ENCODE peak calls at places on chromosomes 2 and 18, in four cellular contexts. One of them, this sample, is unnamed.

GRCh38 chr2:135411646-135412045 is 119.4 kb downstream of the ZRANB3 start:
- DNase-seq in AG09319: no peak
- DNase-seq in GM03348: no peak
- DNase-seq in mucosa of gallbladder: no peak
- DNase-seq in this sample: no peak

GRCh38 chr2:193349642-193350041 is 1154.9 kb upstream of the TMEFF2 start:
- DNase-seq in AG09319: no peak
- DNase-seq in GM03348: no peak
- DNase-seq in mucosa of gallbladder: no peak
- DNase-seq in this sample: no peak

GRCh38 chr18:36412778-36413177 is 115.3 kb downstream of the FHOD3 start:
- DNase-seq in AG09319: no peak
- DNase-seq in GM03348: no peak
- DNase-seq in mucosa of gallbladder: no peak
- DNase-seq in this sample: no peak

GRCh38 chr2:124315221-124315880 is 290.3 kb downstream of the CNTNAP5 start:
- DNase-seq in AG09319: no peak
- DNase-seq in GM03348: no peak
- DNase-seq in mucosa of gallbladder: no peak
- DNase-seq in this sample: no peak

GRCh38 chr18:42112657-42113420 is 157.8 kb downstream of the PIK3C3 start:
- DNase-seq in AG09319: no peak
- DNase-seq in GM03348: no peak
- DNase-seq in mucosa of gallbladder: no peak
- DNase-seq in this sample: no peak

GRCh38 chr18:43563780-43564179 is 286.5 kb upstream of the SYT4 start:
- DNase-seq in AG09319: no peak
- DNase-seq in GM03348: peak
- DNase-seq in mucosa of gallbladder: peak
- DNase-seq in this sample: no peak

GRCh38 chr2:116747103-116747502 is 1067.4 kb upstream of the DDX18 start:
- DNase-seq in AG09319: no peak
- DNase-seq in GM03348: no peak
- DNase-seq in mucosa of gallbladder: no peak
- DNase-seq in this sample: no peak

GRCh38 chr2:237471457-237472186 is 15.4 kb upstream of the MLPH start:
- DNase-seq in AG09319: no peak
- DNase-seq in GM03348: no peak
- DNase-seq in mucosa of gallbladder: no peak
- DNase-seq in this sample: no peak

GRCh38 chr2:64201086-64201627 is 56.9 kb upstream of the PELI1 start:
- DNase-seq in AG09319: no peak
- DNase-seq in GM03348: peak
- DNase-seq in mucosa of gallbladder: no peak
- DNase-seq in this sample: no peak

GRCh38 chr2:162317910-162318279 is 589 bp downstream of the IFIH1 start:
- DNase-seq in AG09319: no peak
- DNase-seq in GM03348: peak
- DNase-seq in mucosa of gallbladder: peak
- DNase-seq in this sample: no peak

GRCh38 chr2:113175101-113175628 is 1.4 kb downstream of the PSD4 start:
- DNase-seq in AG09319: no peak
- DNase-seq in GM03348: no peak
- DNase-seq in mucosa of gallbladder: no peak
- DNase-seq in this sample: no peak

GRCh38 chr2:120423167-120423943 is 77.4 kb downstream of the INHBB start:
- DNase-seq in AG09319: no peak
- DNase-seq in GM03348: no peak
- DNase-seq in mucosa of gallbladder: no peak
- DNase-seq in this sample: no peak

GRCh38 chr2:74391209-74391579 is 11.1 kb upstream of the DCTN1 start:
- DNase-seq in AG09319: no peak
- DNase-seq in GM03348: peak
- DNase-seq in mucosa of gallbladder: no peak
- DNase-seq in this sample: no peak

GRCh38 chr2:207692206-207693065 is 19.0 kb upstream of the CCNYL1 start:
- DNase-seq in AG09319: no peak
- DNase-seq in GM03348: no peak
- DNase-seq in mucosa of gallbladder: no peak
- DNase-seq in this sample: no peak

GRCh38 chr2:121134728-121135127 is 150.3 kb downstream of the TFCP2L1 start:
- DNase-seq in AG09319: no peak
- DNase-seq in GM03348: no peak
- DNase-seq in mucosa of gallbladder: no peak
- DNase-seq in this sample: no peak

GRCh38 chr2:80030135-80030534 is 274.4 kb downstream of the LRRTM1 start:
- DNase-seq in AG09319: no peak
- DNase-seq in GM03348: no peak
- DNase-seq in mucosa of gallbladder: no peak
- DNase-seq in this sample: no peak

GRCh38 chr2:126900646-126901319 is 2.1 kb downstream of the TEX51 start:
- DNase-seq in AG09319: no peak
- DNase-seq in GM03348: no peak
- DNase-seq in mucosa of gallbladder: no peak
- DNase-seq in this sample: no peak

GRCh38 chr2:217900010-217900779 is 102.6 kb downstream of the TNS1 start:
- DNase-seq in AG09319: no peak
- DNase-seq in GM03348: no peak
- DNase-seq in mucosa of gallbladder: no peak
- DNase-seq in this sample: no peak

GRCh38 chr2:157789933-157790511 is 86.1 kb downstream of the ACVR1 start:
- DNase-seq in AG09319: no peak
- DNase-seq in GM03348: no peak
- DNase-seq in mucosa of gallbladder: peak
- DNase-seq in this sample: no peak

GRCh38 chr2:144111443-144111842 is 408.5 kb downstream of the ZEB2 start:
- DNase-seq in AG09319: peak
- DNase-seq in GM03348: peak
- DNase-seq in mucosa of gallbladder: no peak
- DNase-seq in this sample: peak

GRCh38 chr2:94980406-94980805 is 45.1 kb upstream of the MAL start:
- DNase-seq in AG09319: no peak
- DNase-seq in GM03348: no peak
- DNase-seq in mucosa of gallbladder: no peak
- DNase-seq in this sample: no peak

GRCh38 chr2:234348081-234348480 is 148.8 kb downstream of the ARL4C start:
- DNase-seq in AG09319: no peak
- DNase-seq in GM03348: peak
- DNase-seq in mucosa of gallbladder: no peak
- DNase-seq in this sample: no peak

GRCh38 chr2:237485844-237486243 is 1.2 kb upstream of the MLPH start:
- DNase-seq in AG09319: no peak
- DNase-seq in GM03348: no peak
- DNase-seq in mucosa of gallbladder: no peak
- DNase-seq in this sample: no peak

GRCh38 chr2:98408155-98408554 is 36.5 kb upstream of the INPP4A start:
- DNase-seq in AG09319: no peak
- DNase-seq in GM03348: no peak
- DNase-seq in mucosa of gallbladder: no peak
- DNase-seq in this sample: no peak

GRCh38 chr2:121976912-121977311 is 221.5 kb downstream of the TSN start:
- DNase-seq in AG09319: no peak
- DNase-seq in GM03348: no peak
- DNase-seq in mucosa of gallbladder: no peak
- DNase-seq in this sample: no peak

GRCh38 chr2:106163948-106164580 is 30.0 kb downstream of the UXS1 start:
- DNase-seq in AG09319: no peak
- DNase-seq in GM03348: no peak
- DNase-seq in mucosa of gallbladder: no peak
- DNase-seq in this sample: no peak

GRCh38 chr2:73013941-73014340 is 57.6 kb downstream of the SFXN5 start:
- DNase-seq in AG09319: no peak
- DNase-seq in GM03348: no peak
- DNase-seq in mucosa of gallbladder: no peak
- DNase-seq in this sample: no peak

GRCh38 chr2:71358931-71359671 is 27.5 kb downstream of the ZNF638 start:
- DNase-seq in AG09319: peak
- DNase-seq in GM03348: peak
- DNase-seq in mucosa of gallbladder: no peak
- DNase-seq in this sample: no peak

GRCh38 chr2:239602290-239603282 is 201.8 kb upstream of the HDAC4 start:
- DNase-seq in AG09319: no peak
- DNase-seq in GM03348: no peak
- DNase-seq in mucosa of gallbladder: no peak
- DNase-seq in this sample: no peak

GRCh38 chr2:187143537-187143936 is 294.6 kb upstream of the ZSWIM2 start:
- DNase-seq in AG09319: no peak
- DNase-seq in GM03348: no peak
- DNase-seq in mucosa of gallbladder: no peak
- DNase-seq in this sample: no peak

GRCh38 chr2:176115883-176116813 is at the start of gene HOXD10:
- DNase-seq in AG09319: no peak
- DNase-seq in GM03348: peak
- DNase-seq in mucosa of gallbladder: no peak
- DNase-seq in this sample: no peak

GRCh38 chr2:26585966-26586365 is 55.2 kb downstream of the CIB4 start:
- DNase-seq in AG09319: no peak
- DNase-seq in GM03348: no peak
- DNase-seq in mucosa of gallbladder: no peak
- DNase-seq in this sample: no peak

GRCh38 chr2:166060191-166060590 is 67.6 kb downstream of the SCN1A start:
- DNase-seq in AG09319: no peak
- DNase-seq in GM03348: no peak
- DNase-seq in mucosa of gallbladder: no peak
- DNase-seq in this sample: no peak

GRCh38 chr2:45194611-45195010 is 185.4 kb upstream of the SIX2 start:
- DNase-seq in AG09319: no peak
- DNase-seq in GM03348: no peak
- DNase-seq in mucosa of gallbladder: no peak
- DNase-seq in this sample: no peak